ENCODE peak calls at places on chromosome 18, in ten cellular contexts. V, C, P, I, A, S, J, U, Z and F are unnamed samples.

GRCh38 chr18:159037-159652 is 788 bp downstream of the USP14 start:
- DNase-seq in I (no peak), S (peak; percentile 48), A (no peak), P (no peak), V (peak; percentile 42), C (no peak), J (no peak), Z (peak; percentile 18), U (no peak), F (no peak)

GRCh38 chr18:76496200-76496890 is 1.3 kb upstream of the ZNF516 start:
- DNase-seq in S (peak; percentile 90), P (no peak), I (peak; percentile 47), J (peak; percentile 8), V (peak; percentile 91), A (no peak), Z (peak; percentile 74), C (no peak), U (no peak), F (peak; percentile 83)

GRCh38 chr18:56044239-56044638 is 456.2 kb upstream of the TCF4 start:
- DNase-seq in Z (no peak), S (no peak), P (no peak), A (no peak), I (no peak), V (no peak), J (no peak), C (no peak), U (no peak), F (no peak)

GRCh38 chr18:59874166-59874565 is 25.6 kb upstream of the PMAIP1 start:
- DNase-seq in P (peak; percentile 71), J (no peak), A (no peak), U (no peak), C (peak; percentile 78), S (no peak), V (peak; percentile 92), I (no peak), Z (peak; percentile 96), F (no peak)

GRCh38 chr18:54805571-54806334 is 22.5 kb upstream of the RAB27B start:
- DNase-seq in S (no peak), U (no peak), C (no peak), V (peak; percentile 81), A (no peak), I (no peak), J (no peak), P (no peak), Z (peak; percentile 87), F (no peak)

GRCh38 chr18:74748809-74749208 is 151.1 kb downstream of the ZNF407 start:
- DNase-seq in U (no peak), A (no peak), P (no peak), Z (no peak), V (no peak), S (peak; percentile 73), I (no peak), C (no peak), J (no peak), F (no peak)

GRCh38 chr18:55592572-55592971 is 4.6 kb upstream of the TCF4 start:
- DNase-seq in J (no peak), A (no peak), V (peak; percentile 42), U (no peak), S (no peak), P (no peak), Z (peak; percentile 70), I (no peak), C (no peak), F (no peak)

GRCh38 chr18:9961031-9961430 is 47.2 kb downstream of the VAPA start:
- DNase-seq in C (peak; percentile 8), Z (no peak), V (peak; percentile 25), S (no peak), U (no peak), I (no peak), A (no peak), J (no peak), P (no peak), F (no peak)

GRCh38 chr18:59357928-59358327 is 1.1 kb downstream of the LMAN1 start:
- DNase-seq in I (no peak), J (no peak), S (no peak), P (peak; percentile 22), C (peak; percentile 39), A (no peak), U (no peak), Z (peak; percentile 92), V (peak; percentile 90), F (no peak)

GRCh38 chr18:11880586-11881304 is 27.4 kb downstream of the MPPE1 start:
- DNase-seq in C (no peak), J (no peak), V (no peak), S (peak; percentile 62), U (no peak), I (no peak), P (no peak), A (no peak), Z (no peak), F (no peak)

GRCh38 chr18:68147728-68148127 is 567.2 kb downstream of the TMX3 start:
- DNase-seq in C (no peak), V (peak; percentile 7), A (no peak), U (no peak), S (no peak), Z (peak; percentile 45), P (no peak), J (no peak), I (no peak), F (no peak)

GRCh38 chr18:12531747-12532146 is 124.0 kb downstream of the PRELID3A start:
- DNase-seq in P (no peak), S (no peak), J (no peak), I (no peak), Z (peak; percentile 34), V (no peak), C (no peak), A (no peak), U (no peak), F (no peak)

GRCh38 chr18:58867281-58867961 is 2.7 kb downstream of the ZNF532 start:
- DNase-seq in U (no peak), J (no peak), A (no peak), V (peak; percentile 45), I (no peak), Z (no peak), C (no peak), S (peak; percentile 95), P (no peak), F (no peak)

GRCh38 chr18:26271917-26272549 is 45.8 kb downstream of the TAF4B start:
- DNase-seq in I (no peak), U (no peak), P (no peak), Z (no peak), V (no peak), J (no peak), A (no peak), S (peak; percentile 44), C (no peak), F (no peak)

GRCh38 chr18:33372442-33372841 is 68.1 kb downstream of the CCDC178 start:
- DNase-seq in S (no peak), J (no peak), Z (no peak), U (no peak), V (no peak), A (no peak), C (no peak), I (no peak), P (no peak), F (no peak)

GRCh38 chr18:36655074-36655473 is 173.7 kb downstream of the TPGS2 start:
- DNase-seq in P (no peak), V (no peak), I (no peak), U (no peak), J (no peak), C (no peak), A (no peak), Z (no peak), S (no peak), F (no peak)

GRCh38 chr18:5582054-5582453 is 38.3 kb upstream of the EPB41L3 start:
- DNase-seq in A (no peak), J (no peak), Z (peak; percentile 68), V (peak; percentile 59), C (no peak), S (peak; percentile 83), I (no peak), U (no peak), P (no peak), F (no peak)

GRCh38 chr18:32244863-32245262 is 55.0 kb downstream of the MEP1B start:
- DNase-seq in S (no peak), J (no peak), V (no peak), C (no peak), P (no peak), I (no peak), Z (no peak), A (no peak), U (no peak), F (no peak)

GRCh38 chr18:10461989-10462388 is 7.6 kb downstream of the APCDD1 start:
- DNase-seq in I (no peak), U (no peak), Z (no peak), V (no peak), C (no peak), S (no peak), P (no peak), J (no peak), A (no peak), F (no peak)

GRCh38 chr18:45590060-45590537 is 25.2 kb upstream of the SLC14A2 start:
- DNase-seq in I (no peak), C (no peak), S (peak; percentile 51), V (peak; percentile 23), A (no peak), P (peak; percentile 26), Z (peak; percentile 6), J (no peak), U (no peak), F (no peak)

GRCh38 chr18:27057459-27058302 is 127.4 kb downstream of the CHST9 start:
- DNase-seq in Z (no peak), C (no peak), S (peak; percentile 51), P (no peak), A (no peak), J (no peak), I (no peak), U (no peak), V (no peak), F (no peak)

GRCh38 chr18:23828426-23828825 is 139.2 kb downstream of the LAMA3 start:
- DNase-seq in C (no peak), V (peak; percentile 71), P (no peak), Z (peak; percentile 68), I (no peak), J (peak; percentile 17), A (peak; percentile 34), U (peak; percentile 58), S (no peak), F (no peak)

GRCh38 chr18:10020176-10020575 is 106.4 kb downstream of the VAPA start:
- DNase-seq in Z (no peak), C (no peak), S (peak; percentile 14), U (no peak), A (no peak), V (peak; percentile 10), I (no peak), P (no peak), J (no peak), F (no peak)

GRCh38 chr18:55079481-55080350 is 120.5 kb upstream of the CCDC68 start:
- DNase-seq in J (no peak), S (peak; percentile 57), I (no peak), Z (no peak), C (no peak), P (no peak), A (no peak), V (no peak), U (no peak), F (no peak)

GRCh38 chr18:80234398-80234797 is 12.9 kb downstream of the PARD6G start:
- DNase-seq in P (no peak), Z (no peak), C (no peak), A (no peak), J (no peak), S (no peak), I (no peak), U (no peak), V (no peak), F (no peak)

GRCh38 chr18:25168011-25168410 is 184.0 kb downstream of the ZNF521 start:
- DNase-seq in P (no peak), C (no peak), S (no peak), V (no peak), J (no peak), I (no peak), U (no peak), A (no peak), Z (no peak), F (no peak)

GRCh38 chr18:9716780-9717563 is 8.9 kb downstream of the RAB31 start:
- DNase-seq in P (no peak), S (no peak), U (no peak), A (no peak), J (no peak), V (no peak), I (no peak), C (no peak), Z (no peak), F (no peak)